ENCODE peak calls at places on chromosomes 3 and 15, in five cellular contexts. W is heart left ventricle, H is psoas muscle, U is body of pancreas, D is right cardiac atrium. G is an unnamed sample. For H3K9me3, the result is how much of the 10 kb centered on the place peaks cover.

GRCh38 chr15:99421172-99421656 is 144.6 kb upstream of the MEF2A start:
- DNase-seq in W (no peak), H (no peak), U (peak), D (no peak), G (no peak)

GRCh38 chr3:8976540-8977182 is 13.4 kb upstream of the RAD18 start:
- DNase-seq in W (no peak), H (no peak), U (no peak), D (no peak), G (no peak)

GRCh38 chr3:192079098-192079497 is 618.1 kb downstream of the PYDC2 start:
- DNase-seq in W (no peak), H (no peak), U (no peak), D (no peak), G (no peak)

GRCh38 chr3:64150527-64151238 is 74.6 kb downstream of the PRICKLE2 start:
- DNase-seq in W (peak), H (peak), U (peak), D (peak), G (no peak)

GRCh38 chr15:77839970-77840609 is 207.4 kb upstream of the LINGO1 start:
- DNase-seq in W (no peak), H (peak), U (no peak), D (no peak), G (no peak)

GRCh38 chr3:48885753-48886152 is 12.9 kb downstream of the SLC25A20 start:
- DNase-seq in W (no peak), H (no peak), U (no peak), D (no peak), G (no peak)

GRCh38 chr15:89174476-89174875 is 46.9 kb downstream of the RLBP1 start:
- DNase-seq in W (no peak), H (no peak), U (no peak), D (no peak), G (no peak)

GRCh38 chr15:80562846-80563245 is 132.3 kb upstream of the ABHD17C start:
- DNase-seq in W (no peak), H (no peak), U (no peak), D (no peak), G (no peak)

GRCh38 chr3:129936757-129937156 is 37.8 kb upstream of the TRH start:
- DNase-seq in W (peak), H (no peak), U (peak), D (no peak), G (no peak)

GRCh38 chr3:134614955-134615354 is 35.9 kb downstream of the KY start:
- DNase-seq in W (no peak), H (no peak), U (no peak), D (no peak), G (no peak)

GRCh38 chr3:42497009-42497731 is 5.3 kb upstream of the VIPR1 start:
- DNase-seq in W (peak), H (no peak), U (no peak), D (no peak), G (peak)

GRCh38 chr3:126019683-126020082 is 50.7 kb downstream of the ROPN1B start:
- DNase-seq in W (no peak), H (no peak), U (no peak), D (no peak), G (no peak)

GRCh38 chr3:62529230-62529629 is 155.9 kb upstream of the FEZF2 start:
- DNase-seq in W (peak), H (no peak), U (peak), D (peak), G (no peak)

GRCh38 chr3:136036306-136036705 is 70.8 kb downstream of the PPP2R3A start:
- DNase-seq in W (no peak), H (no peak), U (no peak), D (no peak), G (no peak)

GRCh38 chr3:45583021-45583851 is 11.3 kb upstream of the LIMD1 start:
- DNase-seq in W (peak), H (peak), U (peak), D (peak), G (peak)

GRCh38 chr3:78255403-78255802 is 1215.5 kb downstream of the ROBO2 start:
- DNase-seq in W (no peak), H (no peak), U (no peak), D (no peak), G (no peak)

GRCh38 chr3:47910777-47911440 is 105.3 kb downstream of the MAP4 start:
- DNase-seq in W (no peak), H (no peak), U (no peak), D (no peak), G (no peak)

GRCh38 chr15:68298336-68298735 is 20.8 kb downstream of the FEM1B start:
- DNase-seq in W (no peak), H (no peak), U (no peak), D (no peak), G (no peak)

GRCh38 chr3:27228805-27229204 is 140.4 kb downstream of the NEK10 start:
- DNase-seq in W (no peak), H (no peak), U (no peak), D (no peak), G (peak)

GRCh38 chr15:74829991-74830390 is 3.6 kb downstream of the CPLX3 start:
- DNase-seq in W (no peak), H (no peak), U (no peak), D (peak), G (peak)

GRCh38 chr3:195450731-195451229 is 8.0 kb upstream of the ACAP2 start:
- DNase-seq in W (no peak), H (peak), U (no peak), D (no peak), G (peak)

GRCh38 chr3:70431906-70432305 is 119.5 kb upstream of the MDFIC2 start:
- DNase-seq in W (no peak), H (no peak), U (no peak), D (no peak), G (no peak)

GRCh38 chr3:157922614-157923013 is 183.6 kb downstream of the SHOX2 start:
- DNase-seq in W (no peak), H (no peak), U (no peak), D (no peak), G (no peak)

GRCh38 chr3:172709776-172710708 is 825 bp downstream of the NCEH1 start:
- DNase-seq in W (peak), H (peak), U (peak), D (peak), G (peak)

GRCh38 chr3:122609798-122610559 is 32.5 kb downstream of the PARP15 start:
- DNase-seq in W (no peak), H (no peak), U (no peak), D (no peak), G (no peak)

GRCh38 chr3:195762249-195762585 is 41.4 kb downstream of the MUC20 start:
- DNase-seq in W (no peak), H (no peak), U (no peak), D (no peak), G (no peak)

GRCh38 chr15:56040081-56041035 is 46.9 kb upstream of the NEDD4 start:
- DNase-seq in W (peak), H (peak), U (peak), D (peak), G (no peak)

GRCh38 chr15:82640672-82641071 is 6.5 kb downstream of the CPEB1 start:
- DNase-seq in W (no peak), H (no peak), U (no peak), D (no peak), G (no peak)
- H3K27ac ChIP-seq in W (no peak), H (no peak), U (no peak), D (no peak), G (peak)

GRCh38 chr15:25188551-25189101 is 233.8 kb downstream of the SNRPN start:
- DNase-seq in W (no peak), H (peak), U (no peak), D (peak), G (no peak)
- H3K9me3 ChIP-seq in W (under half), H (under half), U (under half), D (under half), G (under half)

DNA sequence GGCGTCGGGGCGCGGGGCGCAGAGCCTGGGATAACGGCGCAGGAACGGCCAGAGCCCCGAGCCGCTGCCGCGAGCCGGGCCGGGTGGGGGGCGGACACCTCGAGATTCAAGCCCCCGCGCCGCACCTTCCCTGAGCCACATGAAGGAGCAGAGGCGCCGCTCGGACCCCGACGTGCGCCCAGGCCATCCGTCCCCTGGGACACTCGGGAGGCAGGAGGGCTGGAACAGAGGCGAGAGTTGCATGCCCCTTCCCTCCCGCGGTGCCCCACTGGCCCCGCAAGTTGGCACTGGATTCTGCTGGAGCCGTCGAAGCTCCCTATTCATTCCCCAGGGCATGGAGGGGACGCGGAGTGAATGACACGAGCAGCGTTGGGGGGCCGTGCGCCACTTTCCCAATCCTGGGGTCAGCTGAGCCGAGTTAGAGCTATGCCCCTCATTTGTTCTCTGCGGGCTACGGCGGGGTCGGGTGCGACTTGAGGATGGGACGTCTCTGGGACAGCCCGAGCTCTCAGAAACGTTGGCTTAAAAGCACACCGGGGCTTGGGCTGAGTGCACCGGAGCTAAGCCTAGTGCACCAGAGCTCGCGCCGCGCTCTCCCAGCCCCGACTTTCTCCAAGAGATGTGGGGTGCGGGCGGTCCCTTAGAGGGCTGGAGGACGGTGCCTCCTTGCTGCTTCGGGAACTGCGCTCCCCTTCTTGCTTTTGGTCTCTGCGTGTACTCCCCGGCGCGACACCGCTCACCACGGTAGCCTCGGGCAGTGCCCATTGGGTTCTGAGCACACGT is 589 bp downstream of the SLC6A1 start:
- DNase-seq in W (no peak), H (no peak), U (no peak), D (peak), G (no peak)
- H3K4me3 ChIP-seq in W (peak), H (peak), U (no peak), D (peak), G (peak)

GRCh38 chr3:147367676-147368075 is 38.7 kb downstream of the ZIC4 start:
- DNase-seq in W (no peak), H (no peak), U (no peak), D (no peak), G (no peak)
- H3K27ac ChIP-seq in W (no peak), H (no peak), U (no peak), D (no peak), G (no peak)

DNA sequence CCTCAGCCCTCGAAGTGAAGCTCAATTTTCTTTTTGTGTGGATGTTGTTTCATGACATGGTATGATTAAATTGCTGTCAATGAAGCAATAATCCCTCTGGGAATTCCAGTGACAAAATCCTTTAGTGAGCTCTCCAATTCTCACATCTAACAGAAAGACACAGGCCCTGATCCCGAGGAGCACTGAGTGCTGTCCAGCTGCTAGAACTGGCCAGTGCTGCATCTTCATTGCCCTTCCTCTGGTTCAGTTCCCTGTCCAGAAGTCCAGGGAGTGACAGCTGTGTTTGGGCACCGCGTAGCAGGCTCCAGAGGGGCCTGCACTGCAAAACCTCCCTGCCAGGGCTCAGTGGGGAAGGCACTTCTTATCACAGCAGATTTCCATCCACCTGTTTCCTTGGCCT is 516.8 kb upstream of the ATP11B start:
- DNase-seq in W (no peak), H (no peak), U (no peak), D (no peak), G (no peak)
- H3K9me3 ChIP-seq in W (under half), H (under half), U (under half), D (under half), G (under half)

GRCh38 chr15:73367624-73368300 is 996 bp downstream of the HCN4 start:
- DNase-seq in W (no peak), H (no peak), U (no peak), D (no peak), G (peak)

GRCh38 chr15:73369073-73369694 is 426 bp upstream of the HCN4 start:
- DNase-seq in W (no peak), H (no peak), U (no peak), D (no peak), G (no peak)

GRCh38 chr15:73370151-73370550 is 1.4 kb upstream of the HCN4 start:
- DNase-seq in W (no peak), H (no peak), U (no peak), D (no peak), G (peak)

GRCh38 chr15:73366766-73367623 is 1.8 kb downstream of the HCN4 start:
- DNase-seq in W (no peak), H (no peak), U (no peak), D (no peak), G (peak)

DNA sequence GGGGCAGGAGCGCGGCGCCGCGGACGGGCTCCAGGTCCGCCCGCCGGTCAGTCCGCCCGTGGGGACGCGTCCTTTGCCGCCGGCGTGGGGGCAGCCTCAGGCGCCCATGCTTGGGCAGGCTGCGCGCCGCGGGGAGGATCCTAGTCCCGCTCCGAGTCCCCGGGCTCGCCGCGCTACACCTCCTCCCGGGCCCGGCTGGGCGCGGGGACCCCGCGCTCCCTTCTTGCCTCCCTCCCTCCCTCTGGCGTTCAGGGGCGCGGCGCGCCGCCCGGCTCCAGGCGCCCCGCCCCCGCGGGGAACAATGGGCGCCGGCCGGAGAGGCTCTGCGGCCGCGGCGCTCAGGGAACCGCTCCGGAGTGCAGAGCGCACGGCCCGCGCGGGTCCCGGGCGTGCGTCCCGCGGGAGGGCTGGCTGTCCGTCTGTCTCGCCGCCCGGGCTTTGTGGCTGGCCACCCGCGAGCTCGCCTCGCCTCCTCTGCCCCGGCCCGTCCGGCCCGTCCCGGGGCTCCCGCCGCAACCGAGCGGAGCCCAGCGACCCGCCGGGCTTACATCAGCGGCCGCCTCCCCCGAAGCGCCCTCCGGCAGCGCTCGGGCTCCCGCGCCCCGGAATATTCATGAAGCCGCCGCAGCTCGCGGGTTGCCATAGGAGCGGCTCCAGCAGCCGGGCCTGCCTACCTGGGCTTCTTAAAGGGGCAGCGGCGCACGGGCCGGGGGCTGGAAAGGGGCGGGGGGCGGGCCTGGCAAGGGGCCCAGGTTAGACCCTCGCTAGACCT is at the start of gene HCN4:
- DNase-seq in W (peak), H (no peak), U (peak), D (peak), G (peak)
- H3K4me3 ChIP-seq in W (peak), H (peak), U (no peak), D (peak), G (peak)

GRCh38 chr3:196800742-196801141 is 61.1 kb downstream of the PAK2 start:
- DNase-seq in W (no peak), H (no peak), U (no peak), D (no peak), G (no peak)

GRCh38 chr3:196804775-196805174 is 62.9 kb upstream of the SENP5 start:
- DNase-seq in W (no peak), H (no peak), U (no peak), D (no peak), G (no peak)

DNA sequence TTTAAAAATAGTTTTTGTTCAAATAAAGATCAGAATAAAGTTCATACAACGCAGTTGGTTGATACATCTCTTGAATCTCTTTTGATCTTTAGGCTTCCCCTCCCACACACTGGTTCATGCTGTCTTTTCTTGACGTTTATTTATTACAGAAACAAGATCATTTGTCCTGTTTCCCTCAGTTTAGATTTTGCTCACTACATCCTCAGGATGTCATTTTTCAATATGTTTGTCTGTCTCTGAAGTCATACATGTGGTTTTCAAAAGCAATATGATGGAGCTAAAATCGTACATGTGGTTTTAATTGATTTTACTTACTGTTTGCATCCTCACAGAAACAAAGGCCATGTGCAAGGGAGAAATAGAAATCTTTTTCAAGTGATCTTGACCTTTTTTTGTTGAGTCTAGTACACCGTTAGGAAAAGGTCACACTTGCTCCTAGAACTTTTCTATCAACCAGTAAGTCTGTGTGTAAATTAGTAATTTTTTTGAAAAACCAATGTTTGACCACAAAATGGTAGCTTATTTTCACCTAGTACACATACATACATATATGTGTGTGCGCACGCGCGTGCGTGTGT is 63.7 kb upstream of the SENP5 start:
- DNase-seq in W (no peak), H (no peak), U (no peak), D (no peak), G (no peak)
- H3K27ac ChIP-seq in W (no peak), H (no peak), U (no peak), D (no peak), G (no peak)

G was measured in WERI-Rb-1.